ENCODE peak calls at places on chromosomes 1 and 21, in four cellular contexts. A is HL-60, J is lung, L is endothelial cell. U is an unnamed sample.

GRCh38 chr1:43650306-43650941 is 475 bp downstream of the KDM4A start:
- DNase-seq in A (peak; percentile 95), J (peak; percentile 98), L (peak; percentile 87), U (peak; percentile 97)

GRCh38 chr1:67564193-67564592 is 120.8 kb upstream of the GADD45A start:
- DNase-seq in A (no peak), J (no peak), L (no peak), U (no peak)

GRCh38 chr1:162144853-162145252 is 75.4 kb downstream of the NOS1AP start:
- DNase-seq in A (no peak), J (no peak), L (no peak), U (no peak)

GRCh38 chr1:6166221-6166620 is 13.9 kb downstream of the CHD5 start:
- DNase-seq in J (no peak), A (no peak), L (no peak), U (no peak)

GRCh38 chr1:41502912-41503311 is 18.4 kb upstream of the EDN2 start:
- DNase-seq in A (no peak), J (no peak), L (no peak), U (no peak)

GRCh38 chr1:147723691-147724323 is 36.6 kb downstream of the GJA5 start:
- DNase-seq in L (peak; percentile 69), J (peak; percentile 45), A (no peak), U (no peak)

GRCh38 chr1:74504125-74505065 is 8.0 kb downstream of the LRRC53 start:
- DNase-seq in J (peak; percentile 32), L (peak; percentile 76), A (peak; percentile 5), U (no peak)

GRCh38 chr1:110049801-110050601 is 15.6 kb downstream of the STRIP1 start:
- DNase-seq in J (no peak), A (no peak), L (no peak), U (no peak)

GRCh38 chr1:67956096-67956495 is 94.3 kb downstream of the DIRAS3 start:
- DNase-seq in J (no peak), L (no peak), A (no peak), U (no peak)

GRCh38 chr1:54376085-54377039 is 29.8 kb downstream of the SSBP3 start:
- DNase-seq in A (no peak), J (no peak), L (no peak), U (no peak)

GRCh38 chr1:241841661-241842060 is 6.3 kb upstream of the EXO1 start:
- DNase-seq in L (no peak), A (no peak), J (no peak), U (no peak)

GRCh38 chr1:111279144-111279543 is 11.5 kb upstream of the CHIA start:
- DNase-seq in A (no peak), L (no peak), J (no peak), U (no peak)

GRCh38 chr1:205335692-205336091 is 14.1 kb upstream of the NUAK2 start:
- DNase-seq in A (peak; percentile 59), J (peak; percentile 84), L (peak; percentile 95), U (peak; percentile 92)

GRCh38 chr21:24411429-24411828 is 1195.9 kb downstream of the MRPL39 start:
- DNase-seq in J (no peak), L (no peak), A (no peak), U (no peak)

GRCh38 chr1:9960705-9961562 is 17.7 kb downstream of the NMNAT1 start:
- DNase-seq in J (no peak), L (no peak), A (no peak), U (no peak)

GRCh38 chr1:16967095-16967567 is 13.3 kb downstream of the MFAP2 start:
- DNase-seq in A (no peak), J (no peak), L (no peak), U (no peak)

GRCh38 chr1:78088486-78088885 is 42.7 kb downstream of the GIPC2 start:
- DNase-seq in A (no peak), J (no peak), L (no peak), U (no peak)

GRCh38 chr1:100360790-100361232 is 8.5 kb downstream of the CDC14A start:
- DNase-seq in J (no peak), A (no peak), L (no peak), U (no peak)

GRCh38 chr1:204483791-204484190 is 10.8 kb downstream of the PIK3C2B start:
- DNase-seq in L (no peak), J (no peak), A (no peak), U (no peak)

GRCh38 chr1:46451948-46452930 is 37.4 kb upstream of the DMBX1 start:
- DNase-seq in L (no peak), J (no peak), A (no peak), U (no peak)

GRCh38 chr1:154935749-154936415 is 637 bp downstream of the PMVK start:
- DNase-seq in J (no peak), A (no peak), L (no peak), U (no peak)

GRCh38 chr1:218686258-218686657 is 341.1 kb downstream of the TGFB2 start:
- DNase-seq in L (no peak), A (no peak), J (no peak), U (no peak)

GRCh38 chr21:41360072-41360821 is 1.6 kb upstream of the MX2 start:
- DNase-seq in A (no peak), L (no peak), J (peak; percentile 16), U (peak; percentile 76)

GRCh38 chr1:186838380-186839076 is 9.8 kb downstream of the PLA2G4A start:
- DNase-seq in A (no peak), L (no peak), J (no peak), U (no peak)

GRCh38 chr1:13494025-13494424 is 19.8 kb downstream of the LRRC38 start:
- DNase-seq in J (no peak), L (no peak), A (no peak), U (no peak)

GRCh38 chr21:29721242-29721641 is 218.6 kb downstream of the GRIK1 start:
- DNase-seq in L (no peak), J (no peak), A (no peak), U (no peak)

GRCh38 chr1:198417041-198417440 is 123.4 kb downstream of the ATP6V1G3 start:
- DNase-seq in L (no peak), A (no peak), J (no peak), U (no peak)

GRCh38 chr1:117757668-117758067 is 151.8 kb downstream of the TENT5C start:
- DNase-seq in J (no peak), A (no peak), L (no peak), U (no peak)

GRCh38 chr21:38036016-38036415 is 119.8 kb upstream of the KCNJ6 start:
- DNase-seq in L (no peak), J (no peak), A (no peak), U (no peak)
- TF ChIP-seq CTCF in L (no peak), J (no peak), A (no peak), U (no peak)

GRCh38 chr1:152783095-152783494 is 3.0 kb upstream of the LCE1E start:
- DNase-seq in L (no peak), J (no peak), A (no peak), U (no peak)

GRCh38 chr1:152774875-152775274 is at the start of gene LCE1F:
- DNase-seq in L (no peak), J (no peak), A (no peak), U (no peak)

GRCh38 chr1:152776361-152776760 is 1.4 kb downstream of the LCE1F start:
- DNase-seq in J (no peak), L (no peak), A (no peak), U (no peak)

DNA sequence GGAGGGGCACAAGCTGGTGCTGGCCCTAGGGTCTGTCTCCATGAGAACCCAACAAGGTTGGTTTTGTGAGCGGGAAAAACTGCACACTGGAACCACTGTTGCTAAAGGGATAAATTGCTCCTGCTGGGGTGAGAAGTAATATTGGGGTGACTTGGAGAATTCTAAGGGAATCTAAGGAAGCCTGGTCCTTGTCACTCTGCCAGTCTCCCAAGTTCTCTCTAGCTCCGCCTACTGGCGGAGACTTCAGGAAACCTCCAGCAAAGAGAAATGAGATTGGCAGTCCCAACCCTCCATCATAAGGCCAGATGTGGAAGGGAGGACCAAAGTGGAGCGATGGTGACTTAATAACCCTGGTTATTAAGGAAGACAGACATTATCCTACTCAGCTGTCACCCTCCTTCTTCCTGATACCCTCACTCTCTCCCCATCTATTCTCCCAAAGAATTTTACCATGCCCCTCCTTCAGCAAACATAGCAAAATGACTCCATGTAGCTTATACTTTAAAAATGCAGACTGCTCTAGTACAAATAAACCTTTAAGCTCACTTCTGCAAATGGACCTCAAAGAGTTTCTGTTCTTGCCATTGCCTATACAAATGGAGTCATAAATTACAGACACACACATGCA is 2.7 kb downstream of the LCE1F start:
- DNase-seq in A (peak; percentile 1), J (no peak), L (peak; percentile 51), U (no peak)
- TF ChIP-seq CTCF in A (peak; percentile 33), J (no peak), L (peak; percentile 41), U (no peak)

GRCh38 chr1:230867903-230868735 is at the start of gene C1orf198:
- DNase-seq in A (peak; percentile 28), J (peak; percentile 80), L (peak; percentile 89), U (peak; percentile 94)
- TF ChIP-seq CTCF in A (no peak), J (no peak), L (no peak), U (no peak)

GRCh38 chr1:36211841-36212240 is 12.4 kb upstream of the THRAP3 start:
- DNase-seq in J (no peak), A (no peak), L (no peak), U (no peak)

GRCh38 chr1:36223373-36223995 is 759 bp upstream of the THRAP3 start:
- DNase-seq in L (no peak), A (no peak), J (no peak), U (no peak)

GRCh38 chr1:36212782-36213181 is 11.5 kb upstream of the THRAP3 start:
- DNase-seq in A (no peak), J (no peak), L (no peak), U (no peak)

GRCh38 chr1:36222481-36223372 is 1.5 kb upstream of the THRAP3 start:
- DNase-seq in J (no peak), A (no peak), L (no peak), U (no peak)

GRCh38 chr1:36217667-36218066 is 6.6 kb upstream of the THRAP3 start:
- DNase-seq in L (no peak), A (no peak), J (no peak), U (no peak)
- TF ChIP-seq CTCF in L (no peak), A (no peak), J (no peak), U (peak; percentile 46)